ENCODE peak calls at places on chromosomes 5 and 9, in six cellular contexts. Y is ecto neural progenitor cell, L is frontal cortex, F is AG10803, Q is AG09309, G is Ammon's horn. M is an unnamed sample.

GRCh38 chr9:109251080-109251775 is 69.6 kb downstream of the EPB41L4B start:
- DNase-seq in Y (no peak), L (no peak), F (peak; percentile 18), Q (no peak), G (no peak), M (peak; percentile 59)

GRCh38 chr9:34576943-34577634 is 12.4 kb downstream of the CNTFR start:
- DNase-seq in Y (peak; percentile 75), L (no peak), F (no peak), Q (no peak), G (no peak), M (no peak)

GRCh38 chr5:40871177-40871576 is 30.0 kb downstream of the CARD6 start:
- DNase-seq in Y (no peak), L (no peak), F (no peak), Q (no peak), G (no peak), M (peak; percentile 31)

GRCh38 chr9:74753650-74754049 is 134.1 kb downstream of the TRPM6 start:
- DNase-seq in Y (no peak), L (no peak), F (no peak), Q (no peak), G (no peak), M (no peak)

GRCh38 chr9:133563286-133564213 is 29.0 kb downstream of the ADAMTSL2 start:
- DNase-seq in Y (no peak), L (no peak), F (peak; percentile 30), Q (no peak), G (no peak), M (no peak)

GRCh38 chr5:173592050-173592669 is 24.3 kb downstream of the BOD1 start:
- DNase-seq in Y (no peak), L (no peak), F (no peak), Q (no peak), G (no peak), M (no peak)

GRCh38 chr9:116288658-116289057 is 135.1 kb downstream of the PAPPA start:
- DNase-seq in Y (no peak), L (no peak), F (peak; percentile 98), Q (peak; percentile 86), G (no peak), M (peak; percentile 92)

GRCh38 chr9:80156725-80157124 is 585.0 kb downstream of the TLE4 start:
- DNase-seq in Y (no peak), L (no peak), F (no peak), Q (no peak), G (no peak), M (no peak)

GRCh38 chr9:37582548-37583157 is 6.5 kb upstream of the FBXO10 start:
- DNase-seq in Y (no peak), L (no peak), F (peak; percentile 76), Q (peak; percentile 62), G (peak; percentile 64), M (no peak)

GRCh38 chr5:6766558-6767191 is 53.4 kb downstream of the TENT4A start:
- DNase-seq in Y (no peak), L (no peak), F (peak; percentile 83), Q (peak; percentile 11), G (peak; percentile 79), M (peak; percentile 96)

GRCh38 chr5:16050414-16050813 is 129.2 kb downstream of the MARCHF11 start:
- DNase-seq in Y (no peak), L (no peak), F (no peak), Q (no peak), G (no peak), M (no peak)

GRCh38 chr5:144484124-144484897 is 313.6 kb downstream of the KCTD16 start:
- DNase-seq in Y (no peak), L (no peak), F (peak; percentile 62), Q (peak; percentile 46), G (no peak), M (peak; percentile 17)

GRCh38 chr9:112332674-112332976 is 794 bp downstream of the PTBP3 start:
- DNase-seq in Y (no peak), L (no peak), F (no peak), Q (no peak), G (peak; percentile 56), M (no peak)

GRCh38 chr9:81823672-81824554 is 104.3 kb upstream of the SPATA31D4 start:
- DNase-seq in Y (no peak), L (no peak), F (peak; percentile 55), Q (no peak), G (peak; percentile 55), M (no peak)

GRCh38 chr9:114390952-114391351 is 3.2 kb upstream of the AKNA start:
- DNase-seq in Y (no peak), L (no peak), F (no peak), Q (no peak), G (no peak), M (no peak)

GRCh38 chr9:13427587-13427986 is 148.1 kb upstream of the MPDZ start:
- DNase-seq in Y (no peak), L (peak; percentile 11), F (peak; percentile 42), Q (peak; percentile 8), G (peak; percentile 79), M (no peak)

GRCh38 chr5:95029569-95030366 is 255.1 kb downstream of the MCTP1 start:
- DNase-seq in Y (no peak), L (no peak), F (no peak), Q (no peak), G (no peak), M (no peak)

GRCh38 chr9:136310273-136311030 is 6.6 kb upstream of the CCDC187 start:
- DNase-seq in Y (no peak), L (no peak), F (no peak), Q (no peak), G (no peak), M (no peak)

GRCh38 chr9:27362447-27363210 is 65.7 kb upstream of the EQTN start:
- DNase-seq in Y (no peak), L (no peak), F (no peak), Q (no peak), G (no peak), M (no peak)

GRCh38 chr9:113480612-113481011 is 17.1 kb downstream of the RGS3 start:
- DNase-seq in Y (no peak), L (no peak), F (no peak), Q (no peak), G (no peak), M (no peak)

GRCh38 chr9:81474125-81474524 is 215.2 kb downstream of the TLE1 start:
- DNase-seq in Y (no peak), L (no peak), F (no peak), Q (no peak), G (no peak), M (no peak)

GRCh38 chr5:39867923-39868322 is 443.1 kb upstream of the DAB2 start:
- DNase-seq in Y (no peak), L (no peak), F (no peak), Q (no peak), G (no peak), M (no peak)

GRCh38 chr5:157463081-157463480 is 3.1 kb downstream of the NIPAL4 start:
- DNase-seq in Y (no peak), L (no peak), F (no peak), Q (no peak), G (no peak), M (no peak)

GRCh38 chr9:129007766-129008468 is 20.2 kb downstream of the SH3GLB2 start:
- DNase-seq in Y (no peak), L (no peak), F (no peak), Q (no peak), G (no peak), M (no peak)

GRCh38 chr9:117325789-117326185 is 89.1 kb downstream of the ASTN2 start:
- DNase-seq in Y (no peak), L (no peak), F (no peak), Q (no peak), G (no peak), M (no peak)

GRCh38 chr5:31023105-31023504 is 170.4 kb upstream of the CDH6 start:
- DNase-seq in Y (no peak), L (no peak), F (no peak), Q (peak; percentile 4), G (no peak), M (peak; percentile 59)

GRCh38 chr9:124353811-124354274 is 61.4 kb downstream of the PSMB7 start:
- DNase-seq in Y (no peak), L (no peak), F (peak; percentile 85), Q (peak; percentile 29), G (no peak), M (no peak)